ENCODE peak calls at places on chromosomes 6 and 20, in four cellular contexts. N, E, G and L are unnamed samples.

GRCh38 chr20:14334306-14334930 is 3.0 kb downstream of the FLRT3 start:
- DNase-seq in E (peak), G (peak), N (no peak), L (peak)

GRCh38 chr20:4949833-4950178 is 51.5 kb downstream of the SLC23A2 start:
- DNase-seq in E (peak), N (no peak), G (peak), L (peak)

GRCh38 chr20:4130404-4131189 is 115.2 kb upstream of the RNF24 start:
- DNase-seq in G (no peak), E (no peak), N (no peak), L (no peak)

GRCh38 chr6:95670011-95670463 is 92.7 kb downstream of the MANEA start:
- DNase-seq in N (no peak), E (no peak), G (no peak), L (no peak)

GRCh38 chr6:110738899-110739365 is 76.3 kb downstream of the CDK19 start:
- DNase-seq in E (no peak), N (no peak), G (no peak), L (no peak)

GRCh38 chr6:132285004-132285780 is 116.1 kb downstream of the MOXD1 start:
- DNase-seq in N (no peak), E (no peak), G (no peak), L (no peak)

GRCh38 chr6:145055567-145055966 is 679.8 kb downstream of the EPM2A start:
- DNase-seq in E (no peak), N (no peak), G (no peak), L (no peak)

GRCh38 chr6:6323352-6323751 is 2.9 kb upstream of the F13A1 start:
- DNase-seq in G (no peak), E (no peak), N (no peak), L (no peak)

GRCh38 chr6:1810880-1811279 is 201.2 kb downstream of the FOXC1 start:
- DNase-seq in G (no peak), E (no peak), N (no peak), L (no peak)

GRCh38 chr6:168388641-168389633 is 52.0 kb upstream of the SMOC2 start:
- DNase-seq in E (peak), G (no peak), N (no peak), L (no peak)

GRCh38 chr6:119348308-119349040 is 1.1 kb downstream of the MAN1A1 start:
- DNase-seq in G (no peak), E (no peak), N (peak), L (no peak)

GRCh38 chr20:611843-612185 is 1.7 kb upstream of the TCF15 start:
- DNase-seq in E (no peak), N (no peak), G (no peak), L (no peak)

DNA sequence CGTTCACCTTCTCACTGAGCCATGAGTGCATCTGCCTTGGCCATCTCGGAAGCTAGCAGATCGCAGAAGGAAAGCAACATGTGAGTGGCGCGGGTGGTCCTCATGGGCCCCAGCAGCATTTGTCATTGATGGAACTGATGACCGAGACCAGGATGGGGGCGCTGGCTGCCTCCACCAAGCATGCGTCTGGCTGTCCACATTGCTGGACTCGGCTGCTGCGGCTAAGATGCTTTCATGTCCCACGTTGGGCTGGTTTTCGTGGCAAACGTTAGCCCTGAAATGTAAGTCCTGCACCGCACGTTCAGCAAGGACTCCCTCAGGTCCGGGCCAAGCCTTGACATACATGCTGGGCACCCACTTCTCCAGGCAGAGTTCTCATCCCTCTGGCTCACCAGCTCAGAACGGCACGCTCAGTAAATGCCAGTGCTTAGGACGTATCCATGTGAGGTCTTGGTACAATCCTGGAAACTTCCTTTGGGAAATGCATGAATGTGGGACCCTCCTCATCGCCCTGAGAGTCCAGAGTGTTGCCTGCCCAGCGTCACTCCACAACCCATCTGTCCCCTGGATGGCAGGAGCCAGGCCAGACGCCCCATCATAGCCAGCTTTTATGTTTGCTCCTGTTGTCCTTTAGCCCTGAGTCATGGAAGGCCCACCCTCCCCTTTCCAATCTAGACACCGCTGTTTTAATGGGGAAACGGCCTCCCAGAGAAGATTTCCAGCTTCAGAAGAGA is 8.4 kb downstream of the SLCO4A1 start:
- DNase-seq in N (no peak), G (no peak), E (no peak), L (no peak)
- H3K27ac ChIP-seq in N (no peak), G (no peak), E (peak), L (no peak)

GRCh38 chr6:39952170-39952569 is 17.9 kb upstream of the MOCS1 start:
- DNase-seq in G (no peak), N (no peak), E (no peak), L (no peak)

GRCh38 chr6:39951198-39951597 is 16.9 kb upstream of the MOCS1 start:
- DNase-seq in N (no peak), G (no peak), E (no peak), L (no peak)

GRCh38 chr6:39948156-39948850 is 14.0 kb upstream of the MOCS1 start:
- DNase-seq in G (no peak), N (no peak), E (no peak), L (no peak)

GRCh38 chr6:39951716-39952115 is 17.5 kb upstream of the MOCS1 start:
- DNase-seq in E (no peak), N (no peak), G (no peak), L (no peak)

GRCh38 chr6:39950125-39950720 is 16.0 kb upstream of the MOCS1 start:
- DNase-seq in G (no peak), E (no peak), N (no peak), L (no peak)
- H3K27ac ChIP-seq in G (no peak), E (no peak), N (no peak), L (no peak)

DNA sequence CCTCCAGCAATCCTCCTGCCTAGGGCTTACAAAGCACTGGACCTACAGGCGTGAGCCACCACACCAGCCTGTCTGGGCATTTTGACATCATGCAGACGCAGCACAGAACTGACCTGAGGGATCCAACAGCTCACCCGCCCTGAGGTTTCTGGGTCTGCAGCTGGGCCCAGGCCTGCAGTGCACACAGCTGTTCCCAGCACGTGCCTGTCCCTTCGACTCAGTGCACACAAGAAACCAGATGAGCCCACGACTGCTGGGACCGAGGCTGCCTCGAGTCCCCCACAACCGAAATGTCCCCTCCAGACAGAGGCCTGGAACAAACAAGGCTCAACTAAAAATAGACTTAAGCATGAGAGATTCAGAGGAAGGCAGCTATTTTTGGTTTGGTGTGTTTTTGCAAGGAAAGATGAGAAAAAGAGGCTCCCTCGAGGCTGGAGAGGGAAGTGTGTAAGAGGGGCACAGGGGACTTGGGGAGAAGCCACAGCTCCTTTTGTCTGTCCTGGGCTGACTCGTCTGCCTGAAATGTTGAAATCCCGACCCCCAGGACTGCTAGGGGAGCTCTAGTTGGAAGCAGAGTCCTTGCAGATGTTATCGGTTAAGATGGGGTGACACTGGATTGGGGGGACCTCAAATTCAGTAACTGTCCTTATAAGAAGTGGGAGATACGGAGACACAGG is 66.3 kb downstream of the YTHDF1 start:
- DNase-seq in N (no peak), E (no peak), G (no peak), L (no peak)
- H3K27ac ChIP-seq in N (no peak), E (no peak), G (no peak), L (no peak)

GRCh38 chr6:112044856-112045255 is 9.0 kb upstream of the CCN6 start:
- DNase-seq in N (no peak), E (no peak), G (no peak), L (no peak)

GRCh38 chr6:112041535-112041934 is 12.4 kb upstream of the CCN6 start:
- DNase-seq in N (no peak), G (no peak), E (no peak), L (no peak)

GRCh38 chr6:112040933-112041332 is 13.0 kb upstream of the CCN6 start:
- DNase-seq in G (no peak), N (no peak), E (no peak), L (no peak)

GRCh38 chr6:112043032-112044007 is 10.6 kb upstream of the CCN6 start:
- DNase-seq in E (peak), N (peak), G (peak), L (peak)

DNA sequence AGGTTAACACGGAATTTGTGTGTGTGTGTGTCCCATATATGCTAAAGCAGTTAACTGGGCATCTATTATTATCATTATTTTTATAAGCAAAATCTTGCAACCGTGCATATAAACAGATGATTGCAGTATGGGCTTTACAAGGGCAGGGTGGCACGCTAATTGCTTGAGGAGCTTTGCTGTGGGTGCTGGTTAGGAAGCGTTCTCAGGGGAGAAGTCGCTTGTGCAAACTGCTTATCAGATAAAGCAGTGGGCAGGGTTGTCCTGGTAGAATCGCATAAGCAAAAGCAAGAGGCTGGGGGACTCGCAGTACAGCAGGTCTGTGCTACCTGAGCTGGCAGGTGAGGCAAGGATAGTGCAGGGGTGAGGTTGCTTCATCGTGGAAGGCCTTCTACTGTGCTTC is 9.7 kb upstream of the CCN6 start:
- DNase-seq in G (no peak), N (no peak), E (no peak), L (no peak)
- H3K27ac ChIP-seq in G (no peak), N (no peak), E (no peak), L (no peak)

GRCh38 chr6:107646176-107646575 is 156.3 kb downstream of the SOBP start:
- DNase-seq in N (no peak), G (no peak), E (no peak), L (no peak)
- H3K27ac ChIP-seq in N (no peak), G (no peak), E (no peak), L (no peak)

GRCh38 chr20:49916146-49917002 is 1.0 kb upstream of the SPATA2 start:
- DNase-seq in E (peak), N (no peak), G (no peak), L (no peak)
- H3K27ac ChIP-seq in E (peak), N (peak), G (peak), L (peak)

DNA sequence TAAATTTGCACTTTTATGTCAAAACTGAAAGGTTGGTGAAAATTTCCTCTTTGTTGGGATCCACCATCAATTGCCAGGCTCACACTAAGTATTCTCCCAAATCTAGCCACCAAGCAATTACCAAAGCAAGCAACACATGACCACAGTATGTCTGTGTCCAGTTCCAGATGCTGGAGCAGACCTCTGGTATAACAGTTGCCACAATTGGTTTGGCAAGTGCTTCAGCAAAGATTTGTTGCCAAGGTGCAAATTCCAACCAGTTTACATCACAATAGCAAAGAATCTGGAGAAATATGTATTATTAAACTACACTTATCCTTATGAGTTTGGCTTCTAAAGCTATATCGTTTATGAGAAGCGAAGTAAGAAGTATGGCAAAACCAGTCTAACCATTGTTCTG is 6.4 kb downstream of the GTF2H5 start:
- DNase-seq in G (no peak), N (no peak), E (no peak), L (no peak)
- H3K27ac ChIP-seq in G (no peak), N (no peak), E (no peak), L (no peak)

GRCh38 chr6:70686548-70687133 is 19.0 kb downstream of the SMAP1 start:
- DNase-seq in E (peak), G (no peak), N (no peak), L (no peak)
- H3K27ac ChIP-seq in E (no peak), G (no peak), N (no peak), L (no peak)

GRCh38 chr6:139539852-139540251 is 165.4 kb upstream of the CITED2 start:
- DNase-seq in G (no peak), N (no peak), E (no peak), L (no peak)
- H3K27ac ChIP-seq in G (no peak), N (no peak), E (no peak), L (no peak)